ENCODE peak calls at places on chromosomes 3 and 15, in nine cellular contexts. One of them, this sample, is unnamed.

GRCh38 chr3:154182322-154182922 is 61.2 kb downstream of the ARHGEF26 start:
- DNase-seq in neural progenitor cell: no peak
- DNase-seq in upper lobe of right lung: no peak
- DNase-seq in CD8-positive, alpha-beta memory T cell: no peak
- DNase-seq in effector memory CD4-positive, alpha-beta T cell: no peak
- DNase-seq in GM23248: no peak
- DNase-seq in fibroblast of mammary gland: no peak
- DNase-seq in adrenal gland: no peak
- DNase-seq in esophagus muscularis mucosa: no peak
- DNase-seq in this sample: no peak

GRCh38 chr3:172152869-172153268 is 113.5 kb downstream of the FNDC3B start:
- DNase-seq in effector memory CD4-positive, alpha-beta T cell: no peak
- DNase-seq in upper lobe of right lung: no peak
- DNase-seq in fibroblast of mammary gland: peak; percentile 81
- DNase-seq in GM23248: peak; percentile 87
- DNase-seq in esophagus muscularis mucosa: no peak
- DNase-seq in neural progenitor cell: no peak
- DNase-seq in CD8-positive, alpha-beta memory T cell: no peak
- DNase-seq in adrenal gland: peak; percentile 70
- DNase-seq in this sample: no peak

GRCh38 chr3:147702499-147702898 is 293.3 kb downstream of the ZIC1 start:
- DNase-seq in GM23248: no peak
- DNase-seq in effector memory CD4-positive, alpha-beta T cell: no peak
- DNase-seq in adrenal gland: no peak
- DNase-seq in CD8-positive, alpha-beta memory T cell: no peak
- DNase-seq in upper lobe of right lung: no peak
- DNase-seq in fibroblast of mammary gland: peak; percentile 21
- DNase-seq in neural progenitor cell: no peak
- DNase-seq in esophagus muscularis mucosa: no peak
- DNase-seq in this sample: no peak

GRCh38 chr3:55620361-55621025 is 133.4 kb upstream of the WNT5A start:
- DNase-seq in neural progenitor cell: no peak
- DNase-seq in esophagus muscularis mucosa: no peak
- DNase-seq in GM23248: peak; percentile 20
- DNase-seq in effector memory CD4-positive, alpha-beta T cell: no peak
- DNase-seq in adrenal gland: no peak
- DNase-seq in upper lobe of right lung: no peak
- DNase-seq in fibroblast of mammary gland: no peak
- DNase-seq in CD8-positive, alpha-beta memory T cell: no peak
- DNase-seq in this sample: no peak

GRCh38 chr15:43928152-43928551 is 101.3 kb downstream of the WDR76 start:
- DNase-seq in effector memory CD4-positive, alpha-beta T cell: no peak
- DNase-seq in GM23248: no peak
- DNase-seq in CD8-positive, alpha-beta memory T cell: no peak
- DNase-seq in upper lobe of right lung: no peak
- DNase-seq in fibroblast of mammary gland: no peak
- DNase-seq in adrenal gland: no peak
- DNase-seq in neural progenitor cell: no peak
- DNase-seq in esophagus muscularis mucosa: no peak
- DNase-seq in this sample: no peak

GRCh38 chr3:196422976-196423781 is 9.0 kb downstream of the UBXN7 start:
- DNase-seq in CD8-positive, alpha-beta memory T cell: no peak
- DNase-seq in esophagus muscularis mucosa: no peak
- DNase-seq in fibroblast of mammary gland: peak; percentile 36
- DNase-seq in upper lobe of right lung: no peak
- DNase-seq in effector memory CD4-positive, alpha-beta T cell: no peak
- DNase-seq in neural progenitor cell: no peak
- DNase-seq in adrenal gland: peak; percentile 42
- DNase-seq in GM23248: no peak
- DNase-seq in this sample: no peak

GRCh38 chr15:67050062-67050461 is 15.3 kb upstream of the SMAD3 start:
- DNase-seq in esophagus muscularis mucosa: no peak
- DNase-seq in upper lobe of right lung: no peak
- DNase-seq in GM23248: peak; percentile 81
- DNase-seq in effector memory CD4-positive, alpha-beta T cell: no peak
- DNase-seq in neural progenitor cell: no peak
- DNase-seq in fibroblast of mammary gland: peak; percentile 83
- DNase-seq in CD8-positive, alpha-beta memory T cell: no peak
- DNase-seq in adrenal gland: no peak
- DNase-seq in this sample: no peak

GRCh38 chr15:27234593-27234992 is 263.6 kb downstream of the GABRG3 start:
- DNase-seq in CD8-positive, alpha-beta memory T cell: no peak
- DNase-seq in adrenal gland: no peak
- DNase-seq in GM23248: no peak
- DNase-seq in effector memory CD4-positive, alpha-beta T cell: no peak
- DNase-seq in fibroblast of mammary gland: no peak
- DNase-seq in upper lobe of right lung: no peak
- DNase-seq in esophagus muscularis mucosa: no peak
- DNase-seq in neural progenitor cell: no peak
- DNase-seq in this sample: no peak

GRCh38 chr3:57952651-57953050 is 55.6 kb upstream of the FLNB start:
- DNase-seq in upper lobe of right lung: peak; percentile 6
- DNase-seq in adrenal gland: no peak
- DNase-seq in esophagus muscularis mucosa: no peak
- DNase-seq in GM23248: no peak
- DNase-seq in neural progenitor cell: no peak
- DNase-seq in effector memory CD4-positive, alpha-beta T cell: no peak
- DNase-seq in fibroblast of mammary gland: no peak
- DNase-seq in CD8-positive, alpha-beta memory T cell: no peak
- DNase-seq in this sample: no peak

GRCh38 chr15:68354923-68355322 is 77.0 kb downstream of the ITGA11 start:
- DNase-seq in fibroblast of mammary gland: peak; percentile 96
- DNase-seq in CD8-positive, alpha-beta memory T cell: no peak
- DNase-seq in upper lobe of right lung: no peak
- DNase-seq in adrenal gland: no peak
- DNase-seq in effector memory CD4-positive, alpha-beta T cell: no peak
- DNase-seq in neural progenitor cell: no peak
- DNase-seq in GM23248: peak; percentile 95
- DNase-seq in esophagus muscularis mucosa: no peak
- DNase-seq in this sample: no peak

GRCh38 chr3:169147246-169148008 is 516.1 kb downstream of the MECOM start:
- DNase-seq in upper lobe of right lung: peak; percentile 68
- DNase-seq in CD8-positive, alpha-beta memory T cell: no peak
- DNase-seq in neural progenitor cell: peak; percentile 94
- DNase-seq in GM23248: peak; percentile 84
- DNase-seq in effector memory CD4-positive, alpha-beta T cell: no peak
- DNase-seq in fibroblast of mammary gland: peak; percentile 29
- DNase-seq in esophagus muscularis mucosa: no peak
- DNase-seq in adrenal gland: peak; percentile 12
- DNase-seq in this sample: peak; percentile 2

GRCh38 chr3:169148448-169149348 is 514.8 kb downstream of the MECOM start:
- DNase-seq in upper lobe of right lung: no peak
- DNase-seq in GM23248: peak; percentile 19
- DNase-seq in adrenal gland: no peak
- DNase-seq in neural progenitor cell: peak; percentile 39
- DNase-seq in CD8-positive, alpha-beta memory T cell: no peak
- DNase-seq in fibroblast of mammary gland: no peak
- DNase-seq in effector memory CD4-positive, alpha-beta T cell: no peak
- DNase-seq in esophagus muscularis mucosa: no peak
- DNase-seq in this sample: no peak

GRCh38 chr3:169146112-169146665 is 517.3 kb downstream of the MECOM start:
- DNase-seq in CD8-positive, alpha-beta memory T cell: no peak
- DNase-seq in adrenal gland: no peak
- DNase-seq in upper lobe of right lung: peak; percentile 81
- DNase-seq in effector memory CD4-positive, alpha-beta T cell: no peak
- DNase-seq in GM23248: peak; percentile 66
- DNase-seq in neural progenitor cell: peak; percentile 81
- DNase-seq in esophagus muscularis mucosa: no peak
- DNase-seq in fibroblast of mammary gland: peak; percentile 9
- DNase-seq in this sample: peak; percentile 8

GRCh38 chr3:169145551-169145950 is 518.0 kb downstream of the MECOM start:
- DNase-seq in fibroblast of mammary gland: no peak
- DNase-seq in upper lobe of right lung: no peak
- DNase-seq in effector memory CD4-positive, alpha-beta T cell: no peak
- DNase-seq in CD8-positive, alpha-beta memory T cell: no peak
- DNase-seq in GM23248: peak; percentile 5
- DNase-seq in esophagus muscularis mucosa: no peak
- DNase-seq in adrenal gland: no peak
- DNase-seq in neural progenitor cell: no peak
- DNase-seq in this sample: no peak

DNA sequence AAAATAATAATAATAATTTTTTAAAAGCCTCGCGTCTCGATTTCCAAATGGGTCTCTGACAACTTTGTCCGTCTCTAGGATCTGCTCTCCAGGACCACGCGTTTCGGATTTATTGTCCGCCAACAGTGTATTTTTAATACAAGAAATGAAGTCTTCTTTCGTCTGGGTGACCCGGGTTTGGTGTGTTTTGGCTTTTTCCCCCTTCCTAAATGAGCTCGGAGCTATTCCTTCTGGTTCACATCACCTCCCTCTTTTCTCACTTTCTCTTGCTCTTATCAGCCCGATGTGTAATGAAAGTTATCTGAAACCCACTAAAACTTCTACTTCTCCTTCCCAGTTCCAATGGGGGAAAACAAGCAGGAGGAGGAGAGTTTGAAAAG is 516.7 kb downstream of the MECOM start:
- DNase-seq in GM23248: peak; percentile 55
- DNase-seq in CD8-positive, alpha-beta memory T cell: no peak
- DNase-seq in effector memory CD4-positive, alpha-beta T cell: no peak
- DNase-seq in neural progenitor cell: peak; percentile 26
- DNase-seq in upper lobe of right lung: no peak
- DNase-seq in fibroblast of mammary gland: no peak
- DNase-seq in adrenal gland: no peak
- DNase-seq in esophagus muscularis mucosa: no peak
- DNase-seq in this sample: no peak
- H3K4me3 ChIP-seq in GM23248: peak overlapping the region; percentile 97
- H3K4me3 ChIP-seq in CD8-positive, alpha-beta memory T cell: peak overlapping the region; percentile 36
- H3K4me3 ChIP-seq in effector memory CD4-positive, alpha-beta T cell: no peak overlapping the region
- H3K4me3 ChIP-seq in neural progenitor cell: peak overlapping the region; percentile 48
- H3K4me3 ChIP-seq in upper lobe of right lung: peak overlapping the region; percentile 67
- H3K4me3 ChIP-seq in fibroblast of mammary gland: peak overlapping the region; percentile 61
- H3K4me3 ChIP-seq in adrenal gland: no peak overlapping the region
- H3K4me3 ChIP-seq in esophagus muscularis mucosa: peak overlapping the region; percentile 60
- H3K4me3 ChIP-seq in this sample: no peak overlapping the region

GRCh38 chr3:194203482-194204035 is 67.6 kb downstream of the HES1 start:
- DNase-seq in esophagus muscularis mucosa: no peak
- DNase-seq in GM23248: no peak
- DNase-seq in neural progenitor cell: no peak
- DNase-seq in effector memory CD4-positive, alpha-beta T cell: no peak
- DNase-seq in fibroblast of mammary gland: no peak
- DNase-seq in adrenal gland: no peak
- DNase-seq in upper lobe of right lung: no peak
- DNase-seq in CD8-positive, alpha-beta memory T cell: peak; percentile 32
- DNase-seq in this sample: peak; percentile 74
- H3K4me3 ChIP-seq in esophagus muscularis mucosa: peak overlapping the region; percentile 43
- H3K4me3 ChIP-seq in GM23248: peak overlapping the region; percentile 9
- H3K4me3 ChIP-seq in neural progenitor cell: peak overlapping the region; percentile 58
- H3K4me3 ChIP-seq in effector memory CD4-positive, alpha-beta T cell: peak overlapping the region; percentile 5
- H3K4me3 ChIP-seq in fibroblast of mammary gland: no peak overlapping the region
- H3K4me3 ChIP-seq in adrenal gland: no peak overlapping the region
- H3K4me3 ChIP-seq in upper lobe of right lung: peak overlapping the region; percentile 35
- H3K4me3 ChIP-seq in CD8-positive, alpha-beta memory T cell: peak overlapping the region; percentile 60
- H3K4me3 ChIP-seq in this sample: peak overlapping the region; percentile 75

GRCh38 chr3:69541059-69541471 is 155.2 kb upstream of the FRMD4B start:
- DNase-seq in esophagus muscularis mucosa: no peak
- DNase-seq in neural progenitor cell: peak; percentile 76
- DNase-seq in fibroblast of mammary gland: peak; percentile 12
- DNase-seq in adrenal gland: no peak
- DNase-seq in upper lobe of right lung: no peak
- DNase-seq in GM23248: no peak
- DNase-seq in effector memory CD4-positive, alpha-beta T cell: no peak
- DNase-seq in CD8-positive, alpha-beta memory T cell: no peak
- DNase-seq in this sample: no peak

GRCh38 chr3:69543080-69543429 is 157.2 kb upstream of the FRMD4B start:
- DNase-seq in CD8-positive, alpha-beta memory T cell: no peak
- DNase-seq in upper lobe of right lung: no peak
- DNase-seq in neural progenitor cell: no peak
- DNase-seq in esophagus muscularis mucosa: no peak
- DNase-seq in adrenal gland: no peak
- DNase-seq in GM23248: no peak
- DNase-seq in fibroblast of mammary gland: no peak
- DNase-seq in effector memory CD4-positive, alpha-beta T cell: no peak
- DNase-seq in this sample: no peak

GRCh38 chr3:69547457-69548014 is 161.6 kb upstream of the FRMD4B start:
- DNase-seq in neural progenitor cell: no peak
- DNase-seq in GM23248: no peak
- DNase-seq in effector memory CD4-positive, alpha-beta T cell: no peak
- DNase-seq in upper lobe of right lung: no peak
- DNase-seq in CD8-positive, alpha-beta memory T cell: no peak
- DNase-seq in fibroblast of mammary gland: no peak
- DNase-seq in adrenal gland: no peak
- DNase-seq in esophagus muscularis mucosa: no peak
- DNase-seq in this sample: no peak

GRCh38 chr3:69541823-69542264 is 156.0 kb upstream of the FRMD4B start:
- DNase-seq in upper lobe of right lung: peak; percentile 79
- DNase-seq in esophagus muscularis mucosa: no peak
- DNase-seq in CD8-positive, alpha-beta memory T cell: no peak
- DNase-seq in GM23248: peak; percentile 2
- DNase-seq in effector memory CD4-positive, alpha-beta T cell: no peak
- DNase-seq in adrenal gland: no peak
- DNase-seq in fibroblast of mammary gland: no peak
- DNase-seq in neural progenitor cell: no peak
- DNase-seq in this sample: no peak

DNA sequence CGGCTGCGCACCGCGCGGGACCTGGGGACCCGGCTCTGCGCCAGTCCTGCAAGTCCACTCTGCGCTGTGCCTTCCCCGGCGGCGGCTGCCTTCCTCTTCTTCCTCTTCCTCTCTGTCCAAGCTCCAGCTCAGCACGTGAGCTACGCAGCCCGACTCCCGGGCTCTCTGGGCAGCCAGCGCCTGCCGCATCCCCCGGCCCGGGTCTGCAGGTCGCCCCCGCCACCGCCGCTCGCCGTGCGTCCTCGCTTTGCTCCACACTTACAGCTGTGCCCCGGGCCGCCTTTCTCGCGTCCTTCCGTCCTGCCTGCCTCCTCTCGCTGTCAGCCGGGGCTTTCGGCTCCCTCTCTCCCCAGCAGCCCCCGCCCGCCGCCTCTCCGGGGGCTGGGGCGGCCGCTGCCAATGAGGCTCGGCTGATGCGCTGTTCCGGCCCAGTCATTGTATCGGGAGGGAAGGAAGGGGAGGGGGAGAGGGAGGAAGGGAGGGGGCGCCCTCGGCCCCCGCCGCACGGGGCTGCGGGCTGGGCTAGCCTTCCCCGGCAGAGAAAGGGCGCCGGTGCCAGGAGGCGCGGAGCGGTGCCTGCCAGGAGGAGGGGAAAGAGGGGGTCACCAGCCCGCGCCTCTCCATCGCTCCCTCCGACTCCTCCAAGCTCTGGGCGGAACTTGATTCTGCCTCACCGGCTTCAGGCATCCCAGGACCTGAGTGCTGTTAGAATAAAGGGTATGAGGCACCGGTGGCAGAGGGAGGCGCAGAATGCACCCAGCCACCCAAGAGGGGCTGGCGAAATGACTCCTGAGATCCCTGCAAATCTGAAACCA is 156.6 kb upstream of the FRMD4B start:
- DNase-seq in esophagus muscularis mucosa: no peak
- DNase-seq in upper lobe of right lung: peak; percentile 71
- DNase-seq in fibroblast of mammary gland: no peak
- DNase-seq in CD8-positive, alpha-beta memory T cell: no peak
- DNase-seq in GM23248: peak; percentile 4
- DNase-seq in neural progenitor cell: peak; percentile 88
- DNase-seq in effector memory CD4-positive, alpha-beta T cell: no peak
- DNase-seq in adrenal gland: no peak
- DNase-seq in this sample: no peak
- H3K4me3 ChIP-seq in esophagus muscularis mucosa: peak overlapping the region; percentile 52
- H3K4me3 ChIP-seq in upper lobe of right lung: peak overlapping the region; percentile 60
- H3K4me3 ChIP-seq in fibroblast of mammary gland: peak overlapping the region; percentile 41
- H3K4me3 ChIP-seq in CD8-positive, alpha-beta memory T cell: no peak overlapping the region
- H3K4me3 ChIP-seq in GM23248: no peak overlapping the region
- H3K4me3 ChIP-seq in neural progenitor cell: peak overlapping the region; percentile 93
- H3K4me3 ChIP-seq in effector memory CD4-positive, alpha-beta T cell: no peak overlapping the region
- H3K4me3 ChIP-seq in adrenal gland: no peak overlapping the region
- H3K4me3 ChIP-seq in this sample: no peak overlapping the region

GRCh38 chr3:54243960-54244359 is 121.6 kb downstream of the CACNA2D3 start:
- DNase-seq in effector memory CD4-positive, alpha-beta T cell: no peak
- DNase-seq in GM23248: no peak
- DNase-seq in upper lobe of right lung: no peak
- DNase-seq in esophagus muscularis mucosa: no peak
- DNase-seq in neural progenitor cell: no peak
- DNase-seq in fibroblast of mammary gland: no peak
- DNase-seq in CD8-positive, alpha-beta memory T cell: no peak
- DNase-seq in adrenal gland: no peak
- DNase-seq in this sample: no peak
- H3K4me3 ChIP-seq in effector memory CD4-positive, alpha-beta T cell: no peak overlapping the region
- H3K4me3 ChIP-seq in GM23248: no peak overlapping the region
- H3K4me3 ChIP-seq in upper lobe of right lung: no peak overlapping the region
- H3K4me3 ChIP-seq in esophagus muscularis mucosa: no peak overlapping the region
- H3K4me3 ChIP-seq in neural progenitor cell: no peak overlapping the region
- H3K4me3 ChIP-seq in fibroblast of mammary gland: no peak overlapping the region
- H3K4me3 ChIP-seq in CD8-positive, alpha-beta memory T cell: no peak overlapping the region
- H3K4me3 ChIP-seq in adrenal gland: no peak overlapping the region
- H3K4me3 ChIP-seq in this sample: no peak overlapping the region

This sample was measured in CD4-positive, CD25-positive, alpha-beta regulatory T cell.